ENCODE peak calls at places on chromosomes 7 and 10, in nine cellular contexts. T, Z, S, F, H, U, L, N and W are unnamed samples.

GRCh38 chr10:104557966-104558365 is 83.1 kb upstream of the SORCS3 start:
- DNase-seq in T (no peak), Z (no peak), S (no peak), F (no peak), H (no peak), U (no peak), L (no peak), N (no peak), W (no peak)

GRCh38 chr10:123150986-123151738 is 3.0 kb upstream of the BUB3 start:
- DNase-seq in T (no peak), Z (peak), S (no peak), F (peak), H (no peak), U (no peak), L (no peak), N (peak), W (no peak)

GRCh38 chr10:110634527-110635209 is 9.5 kb upstream of the RBM20 start:
- DNase-seq in T (no peak), Z (no peak), S (no peak), F (peak), H (no peak), U (no peak), L (no peak), N (no peak), W (no peak)

GRCh38 chr7:17697128-17697881 is 243.0 kb downstream of the SNX13 start:
- DNase-seq in T (no peak), Z (no peak), S (no peak), F (no peak), H (no peak), U (no peak), L (no peak), N (no peak), W (no peak)

GRCh38 chr10:12353399-12354027 is 4.2 kb downstream of the CAMK1D start:
- DNase-seq in T (no peak), Z (no peak), S (no peak), F (no peak), H (no peak), U (no peak), L (no peak), N (no peak), W (no peak)

GRCh38 chr10:78727251-78727650 is 341.5 kb upstream of the ZMIZ1 start:
- DNase-seq in T (no peak), Z (no peak), S (no peak), F (no peak), H (no peak), U (no peak), L (no peak), N (no peak), W (no peak)

GRCh38 chr7:130667593-130668257 is 823 bp downstream of the COPG2 start:
- DNase-seq in T (peak), Z (no peak), S (no peak), F (no peak), H (peak), U (no peak), L (no peak), N (peak), W (no peak)

GRCh38 chr10:114548662-114549061 is 109.4 kb downstream of the ABLIM1 start:
- DNase-seq in T (peak), Z (no peak), S (no peak), F (peak), H (peak), U (no peak), L (no peak), N (peak), W (peak)

GRCh38 chr10:86401588-86402282 is 35.1 kb upstream of the GRID1 start:
- DNase-seq in T (no peak), Z (peak), S (no peak), F (no peak), H (no peak), U (peak), L (no peak), N (no peak), W (no peak)

GRCh38 chr10:101322266-101323151 is 31.5 kb upstream of the BTRC start:
- DNase-seq in T (no peak), Z (no peak), S (no peak), F (no peak), H (no peak), U (no peak), L (no peak), N (no peak), W (no peak)

GRCh38 chr7:75756340-75757297 is 15.4 kb downstream of the CCL26 start:
- DNase-seq in T (no peak), Z (no peak), S (no peak), F (no peak), H (peak), U (no peak), L (no peak), N (peak), W (no peak)

GRCh38 chr10:43106256-43107091 is 29.6 kb downstream of the RET start:
- DNase-seq in T (no peak), Z (no peak), S (no peak), F (no peak), H (no peak), U (no peak), L (no peak), N (no peak), W (no peak)

GRCh38 chr10:73910764-73911552 is at the start of gene PLAU:
- DNase-seq in T (peak), Z (peak), S (no peak), F (peak), H (peak), U (no peak), L (peak), N (peak), W (no peak)

GRCh38 chr7:41699532-41699931 is 3.4 kb downstream of the INHBA start:
- DNase-seq in T (no peak), Z (no peak), S (no peak), F (no peak), H (peak), U (no peak), L (no peak), N (no peak), W (no peak)

GRCh38 chr7:155490697-155491628 is 33.0 kb downstream of the EN2 start:
- DNase-seq in T (peak), Z (peak), S (no peak), F (peak), H (no peak), U (no peak), L (peak), N (peak), W (no peak)

GRCh38 chr10:14645239-14645960 is 129.3 kb downstream of the FAM107B start:
- DNase-seq in T (no peak), Z (no peak), S (no peak), F (no peak), H (no peak), U (no peak), L (peak), N (no peak), W (no peak)

GRCh38 chr7:92696584-92696983 is 106.4 kb upstream of the FAM133B start:
- DNase-seq in T (no peak), Z (no peak), S (no peak), F (no peak), H (no peak), U (no peak), L (no peak), N (no peak), W (no peak)

GRCh38 chr10:104122273-104123107 is 519 bp downstream of the SFR1 start:
- DNase-seq in T (peak), Z (no peak), S (no peak), F (no peak), H (peak), U (no peak), L (no peak), N (peak), W (no peak)

GRCh38 chr10:71141528-71141927 is 70.8 kb upstream of the UNC5B start:
- DNase-seq in T (no peak), Z (no peak), S (no peak), F (no peak), H (no peak), U (no peak), L (no peak), N (no peak), W (no peak)

GRCh38 chr10:52071814-52072213 is 242.3 kb upstream of the DKK1 start:
- DNase-seq in T (no peak), Z (no peak), S (no peak), F (no peak), H (no peak), U (no peak), L (no peak), N (no peak), W (no peak)